ENCODE peak calls at places on chromosome 14, in eight cellular contexts. One of them, this sample, is unnamed.

GRCh38 chr14:77989441-77989891 is 180.7 kb upstream of the NRXN3 start:
- DNase-seq in tibial nerve: peak
- DNase-seq in CD8-positive, alpha-beta T cell: no peak
- DNase-seq in CD8-positive, alpha-beta memory T cell: no peak
- DNase-seq in GM23248: no peak
- DNase-seq in AG09309: no peak
- DNase-seq in foreskin fibroblast: no peak
- DNase-seq in astrocyte of the spinal cord: no peak
- DNase-seq in this sample: no peak

GRCh38 chr14:71050227-71050823 is 143.1 kb downstream of the PCNX1 start:
- DNase-seq in astrocyte of the spinal cord: peak
- DNase-seq in tibial nerve: no peak
- DNase-seq in CD8-positive, alpha-beta T cell: no peak
- DNase-seq in foreskin fibroblast: no peak
- DNase-seq in CD8-positive, alpha-beta memory T cell: no peak
- DNase-seq in GM23248: peak
- DNase-seq in AG09309: no peak
- DNase-seq in this sample: peak

GRCh38 chr14:53953002-53953827 is 3.4 kb downstream of the BMP4 start:
- DNase-seq in foreskin fibroblast: peak
- DNase-seq in AG09309: peak
- DNase-seq in tibial nerve: peak
- DNase-seq in GM23248: peak
- DNase-seq in CD8-positive, alpha-beta memory T cell: no peak
- DNase-seq in CD8-positive, alpha-beta T cell: no peak
- DNase-seq in astrocyte of the spinal cord: peak
- DNase-seq in this sample: peak

GRCh38 chr14:98835825-98836100 is 436.2 kb downstream of the BCL11B start:
- DNase-seq in AG09309: no peak
- DNase-seq in GM23248: no peak
- DNase-seq in tibial nerve: no peak
- DNase-seq in CD8-positive, alpha-beta memory T cell: no peak
- DNase-seq in CD8-positive, alpha-beta T cell: no peak
- DNase-seq in astrocyte of the spinal cord: no peak
- DNase-seq in foreskin fibroblast: no peak
- DNase-seq in this sample: no peak

GRCh38 chr14:32006267-32007110 is 70.6 kb upstream of the ARHGAP5 start:
- DNase-seq in GM23248: no peak
- DNase-seq in AG09309: no peak
- DNase-seq in CD8-positive, alpha-beta memory T cell: no peak
- DNase-seq in astrocyte of the spinal cord: no peak
- DNase-seq in tibial nerve: no peak
- DNase-seq in foreskin fibroblast: no peak
- DNase-seq in CD8-positive, alpha-beta T cell: no peak
- DNase-seq in this sample: no peak

GRCh38 chr14:54654600-54654999 is 87.7 kb downstream of the SAMD4A start:
- DNase-seq in tibial nerve: no peak
- DNase-seq in AG09309: no peak
- DNase-seq in CD8-positive, alpha-beta memory T cell: no peak
- DNase-seq in foreskin fibroblast: no peak
- DNase-seq in CD8-positive, alpha-beta T cell: no peak
- DNase-seq in GM23248: no peak
- DNase-seq in astrocyte of the spinal cord: no peak
- DNase-seq in this sample: peak

GRCh38 chr14:48323655-48324054 is 648.2 kb upstream of the MDGA2 start:
- DNase-seq in foreskin fibroblast: peak
- DNase-seq in GM23248: no peak
- DNase-seq in AG09309: no peak
- DNase-seq in CD8-positive, alpha-beta T cell: no peak
- DNase-seq in CD8-positive, alpha-beta memory T cell: no peak
- DNase-seq in tibial nerve: no peak
- DNase-seq in astrocyte of the spinal cord: peak
- DNase-seq in this sample: no peak

GRCh38 chr14:105095236-105095805 is 30.1 kb upstream of the GPR132 start:
- DNase-seq in AG09309: no peak
- DNase-seq in astrocyte of the spinal cord: no peak
- DNase-seq in CD8-positive, alpha-beta memory T cell: no peak
- DNase-seq in GM23248: no peak
- DNase-seq in tibial nerve: no peak
- DNase-seq in foreskin fibroblast: no peak
- DNase-seq in CD8-positive, alpha-beta T cell: no peak
- DNase-seq in this sample: no peak

GRCh38 chr14:69685716-69686115 is 74.3 kb downstream of the SUSD6 start:
- DNase-seq in AG09309: no peak
- DNase-seq in CD8-positive, alpha-beta memory T cell: no peak
- DNase-seq in foreskin fibroblast: no peak
- DNase-seq in CD8-positive, alpha-beta T cell: no peak
- DNase-seq in tibial nerve: peak
- DNase-seq in GM23248: peak
- DNase-seq in astrocyte of the spinal cord: peak
- DNase-seq in this sample: peak

GRCh38 chr14:50953497-50953896 is 9.2 kb upstream of the PYGL start:
- DNase-seq in AG09309: no peak
- DNase-seq in tibial nerve: no peak
- DNase-seq in CD8-positive, alpha-beta T cell: no peak
- DNase-seq in astrocyte of the spinal cord: no peak
- DNase-seq in GM23248: no peak
- DNase-seq in CD8-positive, alpha-beta memory T cell: no peak
- DNase-seq in foreskin fibroblast: no peak
- DNase-seq in this sample: no peak

GRCh38 chr14:92465353-92466067 is 48.1 kb upstream of the RIN3 start:
- DNase-seq in GM23248: no peak
- DNase-seq in AG09309: no peak
- DNase-seq in CD8-positive, alpha-beta memory T cell: no peak
- DNase-seq in astrocyte of the spinal cord: no peak
- DNase-seq in tibial nerve: no peak
- DNase-seq in foreskin fibroblast: no peak
- DNase-seq in CD8-positive, alpha-beta T cell: no peak
- DNase-seq in this sample: no peak

GRCh38 chr14:91883770-91884169 is 16.4 kb upstream of the TC2N start:
- DNase-seq in astrocyte of the spinal cord: no peak
- DNase-seq in CD8-positive, alpha-beta memory T cell: no peak
- DNase-seq in foreskin fibroblast: no peak
- DNase-seq in tibial nerve: peak
- DNase-seq in GM23248: peak
- DNase-seq in CD8-positive, alpha-beta T cell: no peak
- DNase-seq in AG09309: no peak
- DNase-seq in this sample: peak

GRCh38 chr14:58738189-58738836 is 100.6 kb downstream of the DACT1 start:
- DNase-seq in foreskin fibroblast: peak
- DNase-seq in tibial nerve: no peak
- DNase-seq in AG09309: peak
- DNase-seq in CD8-positive, alpha-beta T cell: no peak
- DNase-seq in GM23248: peak
- DNase-seq in CD8-positive, alpha-beta memory T cell: no peak
- DNase-seq in astrocyte of the spinal cord: peak
- DNase-seq in this sample: peak

GRCh38 chr14:58733451-58734208 is 95.9 kb downstream of the DACT1 start:
- DNase-seq in astrocyte of the spinal cord: no peak
- DNase-seq in AG09309: no peak
- DNase-seq in CD8-positive, alpha-beta memory T cell: no peak
- DNase-seq in GM23248: no peak
- DNase-seq in tibial nerve: no peak
- DNase-seq in CD8-positive, alpha-beta T cell: no peak
- DNase-seq in foreskin fibroblast: no peak
- DNase-seq in this sample: no peak

GRCh38 chr14:58737511-58737910 is 99.7 kb downstream of the DACT1 start:
- DNase-seq in GM23248: peak
- DNase-seq in AG09309: no peak
- DNase-seq in foreskin fibroblast: no peak
- DNase-seq in CD8-positive, alpha-beta T cell: no peak
- DNase-seq in astrocyte of the spinal cord: no peak
- DNase-seq in tibial nerve: no peak
- DNase-seq in CD8-positive, alpha-beta memory T cell: no peak
- DNase-seq in this sample: no peak

GRCh38 chr14:58738876-58739275 is 101.1 kb downstream of the DACT1 start:
- DNase-seq in tibial nerve: no peak
- DNase-seq in CD8-positive, alpha-beta T cell: no peak
- DNase-seq in CD8-positive, alpha-beta memory T cell: no peak
- DNase-seq in AG09309: no peak
- DNase-seq in foreskin fibroblast: peak
- DNase-seq in GM23248: peak
- DNase-seq in astrocyte of the spinal cord: no peak
- DNase-seq in this sample: peak

GRCh38 chr14:58736606-58737005 is 98.8 kb downstream of the DACT1 start:
- DNase-seq in AG09309: no peak
- DNase-seq in foreskin fibroblast: no peak
- DNase-seq in CD8-positive, alpha-beta T cell: no peak
- DNase-seq in CD8-positive, alpha-beta memory T cell: no peak
- DNase-seq in astrocyte of the spinal cord: no peak
- DNase-seq in GM23248: peak
- DNase-seq in tibial nerve: no peak
- DNase-seq in this sample: peak
- H3K4me3 ChIP-seq in AG09309: no peak
- H3K4me3 ChIP-seq in foreskin fibroblast: no peak
- H3K4me3 ChIP-seq in CD8-positive, alpha-beta T cell: no peak
- H3K4me3 ChIP-seq in CD8-positive, alpha-beta memory T cell: no peak
- H3K4me3 ChIP-seq in astrocyte of the spinal cord: no peak
- H3K4me3 ChIP-seq in GM23248: no peak
- H3K4me3 ChIP-seq in tibial nerve: no peak
- H3K4me3 ChIP-seq in this sample: no peak

DNA sequence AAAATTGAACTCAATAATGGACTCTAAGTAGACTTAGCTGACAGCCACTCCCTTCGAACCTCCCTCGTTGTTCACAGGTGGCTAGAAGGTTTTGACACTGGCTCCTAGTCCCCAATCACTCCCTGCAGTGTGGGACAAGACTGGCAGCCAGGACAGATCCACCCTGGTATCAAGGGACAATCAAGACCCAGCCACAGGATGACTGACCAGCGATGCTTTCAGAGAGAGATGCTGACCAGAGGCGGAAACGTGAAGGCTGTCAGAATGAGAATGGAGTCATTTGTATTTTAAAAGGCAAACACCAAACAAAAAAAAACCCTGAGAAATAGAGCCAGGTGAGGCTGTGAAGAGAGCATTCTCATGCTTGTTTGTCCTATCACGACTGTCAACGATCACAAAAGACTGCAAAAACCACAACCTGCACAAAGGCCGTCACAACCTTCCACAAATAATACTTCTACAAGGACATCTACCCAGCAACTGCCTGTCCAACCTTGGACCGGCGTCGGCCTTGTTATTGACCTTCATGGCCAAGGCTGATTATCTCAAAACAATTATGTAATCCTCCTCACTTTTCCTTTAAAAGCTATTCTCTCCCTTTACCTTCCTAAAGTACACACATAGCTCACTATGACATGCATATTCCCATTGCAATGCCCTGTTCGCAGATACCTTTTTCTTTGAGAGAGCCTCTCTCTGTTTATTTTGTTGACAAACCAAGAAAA is 13.2 kb downstream of the EIF5 start:
- DNase-seq in CD8-positive, alpha-beta memory T cell: no peak
- DNase-seq in CD8-positive, alpha-beta T cell: no peak
- DNase-seq in astrocyte of the spinal cord: no peak
- DNase-seq in tibial nerve: no peak
- DNase-seq in foreskin fibroblast: no peak
- DNase-seq in AG09309: no peak
- DNase-seq in GM23248: no peak
- DNase-seq in this sample: no peak
- H3K4me3 ChIP-seq in CD8-positive, alpha-beta memory T cell: no peak
- H3K4me3 ChIP-seq in CD8-positive, alpha-beta T cell: no peak
- H3K4me3 ChIP-seq in astrocyte of the spinal cord: no peak
- H3K4me3 ChIP-seq in tibial nerve: no peak
- H3K4me3 ChIP-seq in foreskin fibroblast: no peak
- H3K4me3 ChIP-seq in AG09309: no peak
- H3K4me3 ChIP-seq in GM23248: no peak
- H3K4me3 ChIP-seq in this sample: no peak

GRCh38 chr14:75051556-75051899 is 261 bp upstream of the MLH3 start:
- DNase-seq in foreskin fibroblast: no peak
- DNase-seq in astrocyte of the spinal cord: no peak
- DNase-seq in CD8-positive, alpha-beta memory T cell: no peak
- DNase-seq in GM23248: no peak
- DNase-seq in AG09309: no peak
- DNase-seq in tibial nerve: no peak
- DNase-seq in CD8-positive, alpha-beta T cell: no peak
- DNase-seq in this sample: no peak
- H3K4me3 ChIP-seq in foreskin fibroblast: peak
- H3K4me3 ChIP-seq in astrocyte of the spinal cord: peak
- H3K4me3 ChIP-seq in CD8-positive, alpha-beta memory T cell: peak
- H3K4me3 ChIP-seq in GM23248: peak
- H3K4me3 ChIP-seq in AG09309: peak
- H3K4me3 ChIP-seq in tibial nerve: peak
- H3K4me3 ChIP-seq in CD8-positive, alpha-beta T cell: peak
- H3K4me3 ChIP-seq in this sample: peak

DNA sequence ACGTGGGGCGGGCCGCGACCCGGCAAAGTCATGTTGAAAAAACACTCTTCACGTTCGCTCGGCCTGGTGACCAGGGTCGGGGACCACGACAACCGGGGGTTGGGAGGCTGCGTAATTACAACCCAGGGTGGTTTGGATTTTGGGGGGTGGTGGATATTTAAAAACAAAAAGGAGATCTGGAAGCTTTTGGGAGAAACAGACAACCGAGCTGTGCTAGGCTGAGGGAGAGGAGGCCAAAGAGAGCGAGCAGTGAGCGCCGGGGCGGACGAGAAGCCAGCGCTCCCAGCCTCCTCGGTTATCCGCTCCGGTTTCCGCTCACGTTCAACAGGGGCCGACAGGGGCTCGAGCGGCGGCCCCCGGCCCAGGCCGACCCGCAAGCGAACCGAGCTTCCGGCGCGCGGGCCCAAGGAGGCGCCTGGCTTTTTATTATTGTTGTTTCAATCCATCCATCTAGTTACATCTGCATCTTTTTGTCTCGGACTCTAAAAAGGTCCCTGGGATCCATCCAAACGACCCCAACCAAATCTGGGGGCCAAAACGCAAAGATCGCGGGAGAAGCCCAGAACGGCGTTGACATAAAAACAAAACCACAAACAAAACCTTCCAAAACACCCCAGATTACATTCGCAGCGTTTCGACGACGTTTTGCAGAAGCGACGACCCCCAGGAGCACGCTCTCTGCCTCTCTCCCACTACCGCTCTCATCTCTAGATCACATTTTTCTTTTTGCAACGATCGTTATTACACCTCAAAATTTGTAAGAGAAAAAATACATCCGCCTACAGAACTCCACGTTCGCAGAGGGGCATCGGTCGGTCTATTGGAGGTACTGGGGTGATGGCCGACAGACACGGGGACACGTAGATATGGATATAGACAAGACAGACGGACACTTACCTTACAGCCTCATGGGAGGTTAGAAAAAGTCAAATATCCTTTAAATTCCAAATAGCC is 740 bp downstream of the OTX2 start:
- DNase-seq in CD8-positive, alpha-beta memory T cell: no peak
- DNase-seq in CD8-positive, alpha-beta T cell: no peak
- DNase-seq in tibial nerve: no peak
- DNase-seq in GM23248: no peak
- DNase-seq in astrocyte of the spinal cord: no peak
- DNase-seq in AG09309: no peak
- DNase-seq in foreskin fibroblast: no peak
- DNase-seq in this sample: no peak
- H3K4me3 ChIP-seq in CD8-positive, alpha-beta memory T cell: no peak
- H3K4me3 ChIP-seq in CD8-positive, alpha-beta T cell: no peak
- H3K4me3 ChIP-seq in tibial nerve: no peak
- H3K4me3 ChIP-seq in GM23248: no peak
- H3K4me3 ChIP-seq in astrocyte of the spinal cord: no peak
- H3K4me3 ChIP-seq in AG09309: no peak
- H3K4me3 ChIP-seq in foreskin fibroblast: no peak
- H3K4me3 ChIP-seq in this sample: no peak

GRCh38 chr14:81459421-81459820 is 59.3 kb upstream of the STON2 start:
- DNase-seq in astrocyte of the spinal cord: no peak
- DNase-seq in foreskin fibroblast: no peak
- DNase-seq in CD8-positive, alpha-beta memory T cell: no peak
- DNase-seq in tibial nerve: no peak
- DNase-seq in CD8-positive, alpha-beta T cell: no peak
- DNase-seq in GM23248: no peak
- DNase-seq in AG09309: no peak
- DNase-seq in this sample: no peak
- H3K4me3 ChIP-seq in astrocyte of the spinal cord: no peak
- H3K4me3 ChIP-seq in foreskin fibroblast: no peak
- H3K4me3 ChIP-seq in CD8-positive, alpha-beta memory T cell: no peak
- H3K4me3 ChIP-seq in tibial nerve: no peak
- H3K4me3 ChIP-seq in CD8-positive, alpha-beta T cell: no peak
- H3K4me3 ChIP-seq in GM23248: no peak
- H3K4me3 ChIP-seq in AG09309: no peak
- H3K4me3 ChIP-seq in this sample: no peak